ENCODE peak calls at places on chromosomes 7 and 10, in nine cellular contexts. One of them, this sample, is unnamed.

GRCh38 chr10:75063461-75064230 is 47.8 kb upstream of the SAMD8 start:
- DNase-seq in cardiac fibroblast: no peak
- DNase-seq in hepatocyte: no peak
- DNase-seq in psoas muscle: no peak
- DNase-seq in HCT116: no peak
- DNase-seq in A549: no peak
- DNase-seq in mucosa of descending colon: no peak
- DNase-seq in lower lobe of right lung: no peak
- DNase-seq in transverse colon: no peak
- DNase-seq in this sample: no peak

GRCh38 chr10:10353326-10353725 is 664.3 kb upstream of the CELF2 start:
- DNase-seq in cardiac fibroblast: no peak
- DNase-seq in hepatocyte: no peak
- DNase-seq in psoas muscle: no peak
- DNase-seq in HCT116: no peak
- DNase-seq in A549: no peak
- DNase-seq in mucosa of descending colon: no peak
- DNase-seq in lower lobe of right lung: no peak
- DNase-seq in transverse colon: no peak
- DNase-seq in this sample: no peak

GRCh38 chr7:139108256-139109187 is 998 bp downstream of the ZC3HAV1 start:
- DNase-seq in cardiac fibroblast: peak; percentile 30
- DNase-seq in hepatocyte: peak; percentile 34
- DNase-seq in psoas muscle: no peak
- DNase-seq in HCT116: no peak
- DNase-seq in A549: peak; percentile 39
- DNase-seq in mucosa of descending colon: peak; percentile 63
- DNase-seq in lower lobe of right lung: peak; percentile 53
- DNase-seq in transverse colon: peak; percentile 41
- DNase-seq in this sample: peak; percentile 17

GRCh38 chr10:97648557-97649404 is 8.3 kb downstream of the PI4K2A start:
- DNase-seq in cardiac fibroblast: peak; percentile 97
- DNase-seq in hepatocyte: peak; percentile 61
- DNase-seq in psoas muscle: no peak
- DNase-seq in HCT116: peak; percentile 69
- DNase-seq in A549: peak; percentile 86
- DNase-seq in mucosa of descending colon: no peak
- DNase-seq in lower lobe of right lung: no peak
- DNase-seq in transverse colon: no peak
- DNase-seq in this sample: peak; percentile 93

GRCh38 chr10:90751107-90751997 is 106.5 kb downstream of the HTR7 start:
- DNase-seq in cardiac fibroblast: peak; percentile 67
- DNase-seq in hepatocyte: peak; percentile 58
- DNase-seq in psoas muscle: no peak
- DNase-seq in HCT116: peak; percentile 45
- DNase-seq in A549: peak; percentile 63
- DNase-seq in mucosa of descending colon: no peak
- DNase-seq in lower lobe of right lung: no peak
- DNase-seq in transverse colon: peak; percentile 27
- DNase-seq in this sample: peak; percentile 20

GRCh38 chr10:75593690-75594556 is 162.5 kb downstream of the LRMDA start:
- DNase-seq in cardiac fibroblast: no peak
- DNase-seq in hepatocyte: no peak
- DNase-seq in psoas muscle: no peak
- DNase-seq in HCT116: no peak
- DNase-seq in A549: no peak
- DNase-seq in mucosa of descending colon: no peak
- DNase-seq in lower lobe of right lung: no peak
- DNase-seq in transverse colon: no peak
- DNase-seq in this sample: no peak

GRCh38 chr10:75042292-75042974 is 69.0 kb upstream of the SAMD8 start:
- DNase-seq in cardiac fibroblast: peak; percentile 70
- DNase-seq in hepatocyte: no peak
- DNase-seq in psoas muscle: peak; percentile 83
- DNase-seq in HCT116: no peak
- DNase-seq in A549: no peak
- DNase-seq in mucosa of descending colon: no peak
- DNase-seq in lower lobe of right lung: no peak
- DNase-seq in transverse colon: no peak
- DNase-seq in this sample: peak; percentile 90

GRCh38 chr10:102435529-102436233 is 3.3 kb upstream of the CUEDC2 start:
- DNase-seq in cardiac fibroblast: no peak
- DNase-seq in hepatocyte: peak; percentile 13
- DNase-seq in psoas muscle: no peak
- DNase-seq in HCT116: no peak
- DNase-seq in A549: no peak
- DNase-seq in mucosa of descending colon: no peak
- DNase-seq in lower lobe of right lung: peak; percentile 71
- DNase-seq in transverse colon: no peak
- DNase-seq in this sample: no peak

GRCh38 chr10:2137549-2138174 is 400.3 kb upstream of the ADARB2 start:
- DNase-seq in cardiac fibroblast: no peak
- DNase-seq in hepatocyte: peak; percentile 49
- DNase-seq in psoas muscle: no peak
- DNase-seq in HCT116: no peak
- DNase-seq in A549: peak; percentile 8
- DNase-seq in mucosa of descending colon: no peak
- DNase-seq in lower lobe of right lung: no peak
- DNase-seq in transverse colon: no peak
- DNase-seq in this sample: no peak
- TF ChIP-seq CTCF in cardiac fibroblast: no peak
- TF ChIP-seq CTCF in hepatocyte: peak; percentile 41
- TF ChIP-seq CTCF in psoas muscle: no peak
- TF ChIP-seq CTCF in HCT116: no peak
- TF ChIP-seq CTCF in A549: no peak
- TF ChIP-seq CTCF in mucosa of descending colon: no peak
- TF ChIP-seq CTCF in lower lobe of right lung: no peak
- TF ChIP-seq CTCF in transverse colon: no peak
- TF ChIP-seq CTCF in this sample: no peak

GRCh38 chr7:99780588-99780987 is 3.4 kb downstream of the CYP3A4 start:
- DNase-seq in cardiac fibroblast: no peak
- DNase-seq in hepatocyte: no peak
- DNase-seq in psoas muscle: no peak
- DNase-seq in HCT116: no peak
- DNase-seq in A549: no peak
- DNase-seq in mucosa of descending colon: no peak
- DNase-seq in lower lobe of right lung: no peak
- DNase-seq in transverse colon: no peak
- DNase-seq in this sample: no peak

GRCh38 chr7:99779949-99780348 is 4.0 kb downstream of the CYP3A4 start:
- DNase-seq in cardiac fibroblast: no peak
- DNase-seq in hepatocyte: no peak
- DNase-seq in psoas muscle: no peak
- DNase-seq in HCT116: no peak
- DNase-seq in A549: no peak
- DNase-seq in mucosa of descending colon: no peak
- DNase-seq in lower lobe of right lung: no peak
- DNase-seq in transverse colon: no peak
- DNase-seq in this sample: no peak

GRCh38 chr7:99778880-99779279 is 5.1 kb downstream of the CYP3A4 start:
- DNase-seq in cardiac fibroblast: no peak
- DNase-seq in hepatocyte: no peak
- DNase-seq in psoas muscle: no peak
- DNase-seq in HCT116: no peak
- DNase-seq in A549: no peak
- DNase-seq in mucosa of descending colon: no peak
- DNase-seq in lower lobe of right lung: no peak
- DNase-seq in transverse colon: no peak
- DNase-seq in this sample: no peak

GRCh38 chr7:99784007-99784406 is at the start of gene CYP3A4:
- DNase-seq in cardiac fibroblast: no peak
- DNase-seq in hepatocyte: no peak
- DNase-seq in psoas muscle: no peak
- DNase-seq in HCT116: no peak
- DNase-seq in A549: no peak
- DNase-seq in mucosa of descending colon: no peak
- DNase-seq in lower lobe of right lung: no peak
- DNase-seq in transverse colon: peak; percentile 17
- DNase-seq in this sample: no peak

DNA sequence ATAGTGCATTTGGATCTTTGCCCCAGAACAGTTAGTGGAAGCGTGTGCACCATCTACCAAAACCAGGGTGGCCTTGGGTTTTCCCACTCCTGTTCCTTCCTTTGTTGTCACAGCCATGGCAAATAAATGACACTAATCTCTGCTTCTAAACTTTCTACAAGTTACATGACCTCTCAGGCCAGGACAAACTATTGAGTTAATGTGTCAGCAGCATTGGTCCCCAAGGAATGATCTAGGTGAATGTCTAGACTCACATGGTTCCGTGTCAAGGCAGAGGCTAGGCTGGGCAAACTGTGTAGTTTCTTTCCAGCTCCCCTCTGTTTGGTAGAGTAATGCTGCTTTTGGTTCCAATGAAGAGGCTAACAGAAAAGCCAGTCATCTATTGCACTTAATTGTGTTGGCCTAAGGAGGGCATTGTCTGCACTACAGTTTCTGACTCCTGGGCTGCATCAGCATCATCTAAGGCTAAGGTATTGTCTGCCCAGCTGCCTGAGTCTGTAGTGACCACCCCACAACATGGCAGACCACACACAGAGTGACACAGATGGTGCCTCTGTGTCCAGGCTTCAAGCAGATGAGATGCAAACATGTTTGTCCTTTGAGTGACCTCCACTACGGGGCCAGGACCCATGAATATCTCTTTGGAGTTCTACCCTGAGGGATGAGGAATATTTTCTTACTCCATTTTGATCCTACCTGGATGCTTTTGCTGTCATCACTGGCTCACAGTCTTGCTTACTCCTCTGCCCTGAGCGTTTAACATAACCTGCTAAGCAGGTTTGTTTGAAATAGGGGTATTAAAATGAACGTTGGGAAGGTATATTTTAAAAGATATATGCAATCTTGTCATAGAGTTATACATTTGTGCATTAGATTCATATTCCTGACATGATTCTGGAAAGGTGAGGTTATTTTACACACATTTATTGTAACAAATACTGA is 1.7 kb downstream of the CYP3A4 start:
- DNase-seq in cardiac fibroblast: no peak
- DNase-seq in hepatocyte: no peak
- DNase-seq in psoas muscle: no peak
- DNase-seq in HCT116: no peak
- DNase-seq in A549: no peak
- DNase-seq in mucosa of descending colon: no peak
- DNase-seq in lower lobe of right lung: no peak
- DNase-seq in transverse colon: no peak
- DNase-seq in this sample: no peak
- H3K4me3 ChIP-seq in cardiac fibroblast: no peak overlapping the region
- H3K4me3 ChIP-seq in hepatocyte: no peak overlapping the region
- H3K4me3 ChIP-seq in psoas muscle: no peak overlapping the region
- H3K4me3 ChIP-seq in HCT116: no peak overlapping the region
- H3K4me3 ChIP-seq in A549: no peak overlapping the region
- H3K4me3 ChIP-seq in mucosa of descending colon: no peak overlapping the region
- H3K4me3 ChIP-seq in lower lobe of right lung: no peak overlapping the region
- H3K4me3 ChIP-seq in transverse colon: no peak overlapping the region
- H3K4me3 ChIP-seq in this sample: no peak overlapping the region

DNA sequence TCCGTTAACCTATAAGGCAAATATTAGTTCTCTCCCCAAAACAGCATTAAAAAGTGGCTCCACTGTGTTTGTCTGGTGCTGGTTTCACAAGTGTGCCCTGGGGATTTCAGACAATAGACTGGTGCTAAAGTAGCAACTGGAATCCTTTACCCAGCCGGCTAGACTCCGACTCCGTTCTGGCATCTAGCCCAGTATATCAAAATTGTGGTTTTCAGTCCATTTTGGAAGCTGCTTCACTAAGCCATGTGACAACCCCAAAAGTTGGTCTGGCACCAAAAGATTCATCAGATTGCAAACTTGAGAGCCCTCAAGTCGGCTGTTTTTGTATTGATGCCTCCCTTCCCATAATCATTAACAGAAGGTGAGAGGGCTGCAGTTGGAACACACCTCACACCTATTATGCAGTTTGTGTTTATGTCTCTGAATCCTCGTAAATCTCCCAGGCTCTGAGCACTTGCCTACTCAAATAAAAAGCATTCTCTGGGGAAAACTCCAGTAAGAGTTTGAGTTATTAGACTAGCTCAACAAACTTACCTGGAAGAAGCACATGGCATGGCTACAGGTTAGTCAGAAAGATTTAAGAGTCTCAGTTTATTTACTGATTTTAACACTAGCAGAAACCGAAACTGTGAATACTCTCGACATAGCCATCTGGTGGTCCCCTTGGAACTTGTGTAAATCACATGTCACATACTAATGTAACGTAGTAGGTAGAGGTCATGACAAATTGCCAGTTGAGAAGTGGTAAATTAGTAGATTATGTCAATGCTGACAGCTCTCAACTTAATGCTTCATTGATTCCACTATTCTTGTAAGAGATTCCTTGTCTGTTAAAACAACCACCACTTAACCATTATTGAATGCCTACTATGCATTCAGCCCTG is 14.8 kb upstream of the WNT16 start:
- DNase-seq in cardiac fibroblast: peak; percentile 59
- DNase-seq in hepatocyte: peak; percentile 48
- DNase-seq in psoas muscle: no peak
- DNase-seq in HCT116: peak; percentile 88
- DNase-seq in A549: no peak
- DNase-seq in mucosa of descending colon: no peak
- DNase-seq in lower lobe of right lung: no peak
- DNase-seq in transverse colon: peak; percentile 12
- DNase-seq in this sample: peak; percentile 63
- TF ChIP-seq CTCF in cardiac fibroblast: no peak
- TF ChIP-seq CTCF in hepatocyte: no peak
- TF ChIP-seq CTCF in psoas muscle: no peak
- TF ChIP-seq CTCF in HCT116: no peak
- TF ChIP-seq CTCF in A549: no peak
- TF ChIP-seq CTCF in mucosa of descending colon: no peak
- TF ChIP-seq CTCF in lower lobe of right lung: no peak
- TF ChIP-seq CTCF in transverse colon: no peak
- TF ChIP-seq CTCF in this sample: no peak

GRCh38 chr7:129805086-129805719 is 147.6 kb downstream of the UBE2H start:
- DNase-seq in cardiac fibroblast: no peak
- DNase-seq in hepatocyte: no peak
- DNase-seq in psoas muscle: no peak
- DNase-seq in HCT116: no peak
- DNase-seq in A549: no peak
- DNase-seq in mucosa of descending colon: no peak
- DNase-seq in lower lobe of right lung: no peak
- DNase-seq in transverse colon: no peak
- DNase-seq in this sample: no peak

GRCh38 chr7:129801882-129802281 is 150.9 kb downstream of the UBE2H start:
- DNase-seq in cardiac fibroblast: no peak
- DNase-seq in hepatocyte: no peak
- DNase-seq in psoas muscle: no peak
- DNase-seq in HCT116: no peak
- DNase-seq in A549: no peak
- DNase-seq in mucosa of descending colon: no peak
- DNase-seq in lower lobe of right lung: no peak
- DNase-seq in transverse colon: no peak
- DNase-seq in this sample: no peak

GRCh38 chr7:129807863-129808262 is 144.9 kb downstream of the UBE2H start:
- DNase-seq in cardiac fibroblast: no peak
- DNase-seq in hepatocyte: no peak
- DNase-seq in psoas muscle: no peak
- DNase-seq in HCT116: no peak
- DNase-seq in A549: no peak
- DNase-seq in mucosa of descending colon: no peak
- DNase-seq in lower lobe of right lung: no peak
- DNase-seq in transverse colon: no peak
- DNase-seq in this sample: no peak

GRCh38 chr7:129803546-129804081 is 149.1 kb downstream of the UBE2H start:
- DNase-seq in cardiac fibroblast: no peak
- DNase-seq in hepatocyte: no peak
- DNase-seq in psoas muscle: no peak
- DNase-seq in HCT116: no peak
- DNase-seq in A549: no peak
- DNase-seq in mucosa of descending colon: no peak
- DNase-seq in lower lobe of right lung: no peak
- DNase-seq in transverse colon: no peak
- DNase-seq in this sample: no peak

GRCh38 chr7:129804301-129805085 is 148.3 kb downstream of the UBE2H start:
- DNase-seq in cardiac fibroblast: no peak
- DNase-seq in hepatocyte: no peak
- DNase-seq in psoas muscle: no peak
- DNase-seq in HCT116: no peak
- DNase-seq in A549: no peak
- DNase-seq in mucosa of descending colon: no peak
- DNase-seq in lower lobe of right lung: no peak
- DNase-seq in transverse colon: no peak
- DNase-seq in this sample: no peak
- H3K4me3 ChIP-seq in cardiac fibroblast: no peak overlapping the region
- H3K4me3 ChIP-seq in hepatocyte: no peak overlapping the region
- H3K4me3 ChIP-seq in psoas muscle: no peak overlapping the region
- H3K4me3 ChIP-seq in HCT116: no peak overlapping the region
- H3K4me3 ChIP-seq in A549: no peak overlapping the region
- H3K4me3 ChIP-seq in mucosa of descending colon: no peak overlapping the region
- H3K4me3 ChIP-seq in lower lobe of right lung: no peak overlapping the region
- H3K4me3 ChIP-seq in transverse colon: no peak overlapping the region
- H3K4me3 ChIP-seq in this sample: no peak overlapping the region